ENCODE peak calls at places on chromosomes 3 and 15, in five cellular contexts. One of them, this sample, is unnamed.

GRCh38 chr3:27326211-27326948 is 42.8 kb downstream of the NEK10 start:
- DNase-seq in ovary: peak
- DNase-seq in sigmoid colon: peak
- DNase-seq in body of pancreas: no peak
- DNase-seq in adrenal gland: peak
- DNase-seq in this sample: no peak

GRCh38 chr3:127684871-127685707 is 12.3 kb downstream of the ABTB1 start:
- DNase-seq in ovary: peak
- DNase-seq in sigmoid colon: peak
- DNase-seq in body of pancreas: peak
- DNase-seq in adrenal gland: peak
- DNase-seq in this sample: no peak

GRCh38 chr15:44738340-44738984 is 2.1 kb downstream of the TRIM69 start:
- DNase-seq in ovary: no peak
- DNase-seq in sigmoid colon: no peak
- DNase-seq in body of pancreas: no peak
- DNase-seq in adrenal gland: no peak
- DNase-seq in this sample: no peak

GRCh38 chr3:56590814-56591213 is 33.8 kb downstream of the CCDC66 start:
- DNase-seq in ovary: no peak
- DNase-seq in sigmoid colon: no peak
- DNase-seq in body of pancreas: no peak
- DNase-seq in adrenal gland: no peak
- DNase-seq in this sample: no peak

GRCh38 chr15:94312946-94313345 is 81.6 kb downstream of the MCTP2 start:
- DNase-seq in ovary: no peak
- DNase-seq in sigmoid colon: no peak
- DNase-seq in body of pancreas: no peak
- DNase-seq in adrenal gland: no peak
- DNase-seq in this sample: no peak

GRCh38 chr3:169664034-169664820 is 715 bp upstream of the MECOM start:
- DNase-seq in ovary: no peak
- DNase-seq in sigmoid colon: no peak
- DNase-seq in body of pancreas: no peak
- DNase-seq in adrenal gland: no peak
- DNase-seq in this sample: peak

GRCh38 chr3:189389346-189389745 is 217.6 kb downstream of the TPRG1 start:
- DNase-seq in ovary: no peak
- DNase-seq in sigmoid colon: no peak
- DNase-seq in body of pancreas: no peak
- DNase-seq in adrenal gland: no peak
- DNase-seq in this sample: no peak

GRCh38 chr3:8455451-8456117 is 46.0 kb upstream of the LMCD1 start:
- DNase-seq in ovary: no peak
- DNase-seq in sigmoid colon: no peak
- DNase-seq in body of pancreas: no peak
- DNase-seq in adrenal gland: no peak
- DNase-seq in this sample: no peak

GRCh38 chr3:196440041-196440537 is 7.9 kb upstream of the UBXN7 start:
- DNase-seq in ovary: no peak
- DNase-seq in sigmoid colon: no peak
- DNase-seq in body of pancreas: no peak
- DNase-seq in adrenal gland: no peak
- DNase-seq in this sample: no peak

GRCh38 chr15:81754078-81754477 is 291.7 kb downstream of the MEX3B start:
- DNase-seq in ovary: no peak
- DNase-seq in sigmoid colon: no peak
- DNase-seq in body of pancreas: no peak
- DNase-seq in adrenal gland: no peak
- DNase-seq in this sample: no peak

GRCh38 chr15:41805711-41806110 is 22.2 kb upstream of the JMJD7 start:
- DNase-seq in ovary: no peak
- DNase-seq in sigmoid colon: peak
- DNase-seq in body of pancreas: no peak
- DNase-seq in adrenal gland: no peak
- DNase-seq in this sample: no peak

GRCh38 chr15:75230524-75231371 is 27.4 kb upstream of the GOLGA6C start:
- DNase-seq in ovary: no peak
- DNase-seq in sigmoid colon: peak
- DNase-seq in body of pancreas: peak
- DNase-seq in adrenal gland: peak
- DNase-seq in this sample: peak

GRCh38 chr15:35047528-35047927 is 37.6 kb downstream of the NANOGP8 start:
- DNase-seq in ovary: no peak
- DNase-seq in sigmoid colon: no peak
- DNase-seq in body of pancreas: no peak
- DNase-seq in adrenal gland: no peak
- DNase-seq in this sample: no peak

GRCh38 chr3:103380391-103380790 is 945.6 kb downstream of the ZPLD1 start:
- DNase-seq in ovary: no peak
- DNase-seq in sigmoid colon: no peak
- DNase-seq in body of pancreas: no peak
- DNase-seq in adrenal gland: no peak
- DNase-seq in this sample: no peak

GRCh38 chr3:165903885-165904284 is 66.7 kb upstream of the BCHE start:
- DNase-seq in ovary: no peak
- DNase-seq in sigmoid colon: no peak
- DNase-seq in body of pancreas: no peak
- DNase-seq in adrenal gland: no peak
- DNase-seq in this sample: no peak

DNA sequence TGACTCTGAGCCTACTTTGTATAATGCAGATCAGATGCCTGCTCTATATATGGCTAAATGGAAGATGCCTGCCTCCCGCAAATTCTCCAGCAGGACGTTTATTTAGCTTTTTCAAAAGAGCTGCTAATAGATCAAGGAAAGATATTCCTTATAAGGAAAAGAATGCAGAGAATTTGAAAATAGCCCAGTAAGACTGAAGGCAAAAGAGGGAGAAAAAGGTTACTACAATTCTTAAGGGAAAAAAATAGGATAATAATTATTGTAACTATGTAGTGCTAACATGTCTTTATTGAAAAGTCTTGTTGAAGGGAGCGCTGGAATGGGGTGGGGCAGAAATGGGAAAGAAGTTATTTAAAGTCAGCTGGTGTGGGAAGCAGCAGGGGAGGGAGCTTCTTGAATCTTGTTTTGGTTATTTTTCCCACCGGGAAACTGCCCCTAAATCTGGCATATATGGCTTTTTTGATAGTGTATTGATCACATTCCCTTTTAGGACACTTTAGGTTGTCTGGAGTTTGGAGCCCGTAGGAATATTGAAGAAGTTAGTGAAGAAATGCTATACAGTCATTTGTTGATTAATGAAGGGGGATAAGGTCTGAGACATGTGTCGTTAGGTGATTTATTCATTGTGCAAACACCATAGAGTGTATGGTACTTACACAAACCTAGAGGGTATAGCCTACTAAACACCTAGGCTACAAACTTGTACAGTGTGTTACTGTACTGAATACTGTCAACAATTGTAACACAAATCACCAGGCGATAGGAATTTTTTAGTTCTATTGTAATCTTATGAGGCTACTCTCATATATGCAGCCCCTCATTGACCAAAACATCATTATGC is 3.1 kb downstream of the TPM1 start:
- DNase-seq in ovary: no peak
- DNase-seq in sigmoid colon: no peak
- DNase-seq in body of pancreas: no peak
- DNase-seq in adrenal gland: no peak
- DNase-seq in this sample: no peak
- TF ChIP-seq POLR2A in ovary: no peak
- TF ChIP-seq POLR2A in sigmoid colon: no peak
- TF ChIP-seq POLR2A in body of pancreas: no peak
- TF ChIP-seq POLR2A in adrenal gland: no peak
- TF ChIP-seq POLR2A in this sample: no peak

GRCh38 chr15:65518633-65519285 is 1.3 kb upstream of the DPP8 start:
- DNase-seq in ovary: no peak
- DNase-seq in sigmoid colon: no peak
- DNase-seq in body of pancreas: no peak
- DNase-seq in adrenal gland: no peak
- DNase-seq in this sample: no peak

GRCh38 chr15:65521355-65521754 is 3.9 kb upstream of the DPP8 start:
- DNase-seq in ovary: no peak
- DNase-seq in sigmoid colon: no peak
- DNase-seq in body of pancreas: no peak
- DNase-seq in adrenal gland: no peak
- DNase-seq in this sample: no peak

GRCh38 chr15:65517866-65518207 is 348 bp upstream of the DPP8 start:
- DNase-seq in ovary: no peak
- DNase-seq in sigmoid colon: no peak
- DNase-seq in body of pancreas: no peak
- DNase-seq in adrenal gland: no peak
- DNase-seq in this sample: no peak

GRCh38 chr15:65519781-65520299 is 2.4 kb upstream of the DPP8 start:
- DNase-seq in ovary: no peak
- DNase-seq in sigmoid colon: no peak
- DNase-seq in body of pancreas: no peak
- DNase-seq in adrenal gland: no peak
- DNase-seq in this sample: no peak

DNA sequence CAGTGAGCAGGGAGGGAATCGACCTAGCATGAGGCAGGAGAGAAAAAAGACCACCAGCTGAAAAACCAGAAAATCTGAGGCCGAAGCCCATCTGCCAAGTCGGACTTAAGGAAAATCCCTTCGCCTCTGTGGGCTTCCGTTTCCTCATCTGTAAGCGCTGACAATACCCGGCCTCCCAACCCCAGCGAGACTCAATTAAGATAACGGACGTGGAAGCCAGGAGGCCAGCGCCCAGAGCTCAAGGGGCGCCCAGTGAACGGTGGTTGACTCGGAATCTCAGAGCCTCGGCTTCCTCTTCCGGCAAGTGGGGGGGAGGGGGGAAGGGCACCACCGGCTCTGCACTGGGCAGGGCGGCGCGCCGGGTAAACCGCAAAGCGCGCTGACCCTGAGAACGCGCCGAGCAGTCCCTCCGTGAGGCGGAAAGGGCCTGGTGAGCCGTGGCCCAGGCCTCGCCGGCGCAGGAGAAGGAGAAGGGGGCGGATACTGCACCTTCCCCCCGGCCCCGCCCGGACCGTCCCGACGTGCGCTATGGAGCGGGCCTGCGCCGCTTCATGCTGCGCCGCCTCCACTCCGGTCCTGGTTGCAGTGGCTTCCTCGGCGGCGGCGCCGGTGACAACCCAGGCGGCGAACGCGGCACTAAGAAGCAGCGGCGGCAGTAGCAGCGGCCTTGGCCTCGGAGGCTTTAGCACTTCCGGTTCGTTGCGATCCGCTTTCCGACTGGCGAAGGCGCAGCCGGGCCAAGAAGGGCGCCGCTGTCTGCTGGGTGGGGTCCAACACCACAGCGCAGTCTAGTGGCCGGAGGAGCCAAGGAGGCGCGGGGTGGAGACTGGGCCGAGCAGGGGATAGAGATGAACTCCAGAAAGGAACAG is at the start of gene DPP8:
- DNase-seq in ovary: peak
- DNase-seq in sigmoid colon: peak
- DNase-seq in body of pancreas: peak
- DNase-seq in adrenal gland: peak
- DNase-seq in this sample: peak
- TF ChIP-seq POLR2A in ovary: peak
- TF ChIP-seq POLR2A in sigmoid colon: peak
- TF ChIP-seq POLR2A in body of pancreas: peak
- TF ChIP-seq POLR2A in adrenal gland: peak
- TF ChIP-seq POLR2A in this sample: peak

DNA sequence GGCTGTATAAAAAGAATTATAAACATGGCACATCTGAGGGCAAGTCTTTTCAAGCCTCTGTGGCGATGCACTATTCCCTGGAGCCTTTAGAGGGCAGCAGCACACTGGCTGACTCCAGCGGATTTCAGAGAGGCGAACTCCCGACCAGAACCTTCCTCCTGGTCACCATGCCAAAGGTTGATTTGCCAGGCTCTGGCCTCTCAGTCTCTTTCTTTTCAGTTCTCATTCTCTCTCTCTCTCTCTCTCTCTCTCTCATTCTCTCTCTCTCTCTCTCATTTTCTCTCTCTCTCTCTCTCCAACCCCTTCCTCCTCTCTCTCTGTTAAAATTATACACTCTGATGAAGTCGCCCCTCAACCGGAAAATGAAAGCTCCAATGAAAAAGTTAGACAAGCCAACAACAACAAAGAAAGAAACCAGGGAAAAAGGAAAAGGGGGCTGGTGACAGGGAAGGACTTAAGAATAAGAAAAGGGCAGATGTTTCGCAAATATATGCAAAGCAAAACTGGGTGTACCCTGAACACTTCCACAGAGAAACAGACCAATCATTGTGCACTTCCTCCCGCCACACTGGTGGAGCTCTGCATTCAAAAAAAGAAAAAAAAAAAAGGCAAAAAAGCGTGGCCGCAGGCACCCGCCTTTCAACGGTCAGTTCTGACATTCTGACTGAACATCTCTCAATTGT is 90.2 kb downstream of the TIGIT start:
- DNase-seq in ovary: peak
- DNase-seq in sigmoid colon: peak
- DNase-seq in body of pancreas: peak
- DNase-seq in adrenal gland: peak
- DNase-seq in this sample: peak
- TF ChIP-seq POLR2A in ovary: no peak
- TF ChIP-seq POLR2A in sigmoid colon: no peak
- TF ChIP-seq POLR2A in body of pancreas: no peak
- TF ChIP-seq POLR2A in adrenal gland: no peak
- TF ChIP-seq POLR2A in this sample: no peak

GRCh38 chr3:128815318-128816064 is 63.9 kb upstream of the ACAD9 start:
- DNase-seq in ovary: no peak
- DNase-seq in sigmoid colon: no peak
- DNase-seq in body of pancreas: no peak
- DNase-seq in adrenal gland: no peak
- DNase-seq in this sample: no peak

GRCh38 chr3:128820252-128820839 is 59.1 kb upstream of the ACAD9 start:
- DNase-seq in ovary: no peak
- DNase-seq in sigmoid colon: no peak
- DNase-seq in body of pancreas: no peak
- DNase-seq in adrenal gland: no peak
- DNase-seq in this sample: no peak

GRCh38 chr3:128823008-128823407 is 56.4 kb upstream of the ACAD9 start:
- DNase-seq in ovary: no peak
- DNase-seq in sigmoid colon: no peak
- DNase-seq in body of pancreas: no peak
- DNase-seq in adrenal gland: no peak
- DNase-seq in this sample: no peak

GRCh38 chr3:128814514-128815317 is 64.7 kb upstream of the ACAD9 start:
- DNase-seq in ovary: no peak
- DNase-seq in sigmoid colon: no peak
- DNase-seq in body of pancreas: no peak
- DNase-seq in adrenal gland: no peak
- DNase-seq in this sample: no peak

DNA sequence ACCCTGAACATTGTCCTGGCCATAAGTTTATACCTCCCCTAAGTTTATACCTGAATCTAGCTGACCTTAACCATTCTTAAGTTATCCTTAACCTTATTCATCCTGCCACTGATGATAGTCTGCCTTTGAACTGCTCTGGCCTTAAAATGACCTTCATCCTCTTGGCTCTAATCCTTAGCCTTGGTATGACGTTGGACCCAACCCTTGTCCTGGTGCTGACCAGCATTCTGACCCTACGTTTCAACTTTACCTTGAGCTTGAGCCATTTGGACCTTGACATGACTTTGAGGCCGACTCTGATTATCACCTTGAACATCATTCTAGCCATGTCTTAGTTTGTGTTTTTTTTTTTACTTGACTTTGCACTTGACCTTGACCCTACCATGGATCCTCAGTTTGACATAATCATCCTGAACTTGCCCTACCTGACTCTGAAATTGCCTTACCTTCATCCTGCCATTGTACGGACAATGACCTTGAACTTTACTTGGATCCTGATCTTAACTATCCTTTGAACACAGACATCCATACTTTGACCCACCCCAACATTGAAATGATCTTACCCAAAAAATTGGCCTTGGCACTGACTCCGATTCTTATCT is 61.1 kb upstream of the ACAD9 start:
- DNase-seq in ovary: no peak
- DNase-seq in sigmoid colon: no peak
- DNase-seq in body of pancreas: no peak
- DNase-seq in adrenal gland: no peak
- DNase-seq in this sample: no peak
- TF ChIP-seq POLR2A in ovary: no peak
- TF ChIP-seq POLR2A in sigmoid colon: no peak
- TF ChIP-seq POLR2A in body of pancreas: no peak
- TF ChIP-seq POLR2A in adrenal gland: no peak
- TF ChIP-seq POLR2A in this sample: no peak

This sample was measured in Peyer's patch.